ENCODE peak calls at places on chromosomes 6 and 20, in eight cellular contexts. P is PC-9, S is DMS153, O is GM04504, C is RWPE1, J is T-cell, M is fibroblast of lung, V is AML-193. I is an unnamed sample.

GRCh38 chr6:14734416-14735340 is 511.2 kb upstream of the JARID2 start:
- DNase-seq in S (no peak), J (no peak), M (peak), O (peak), C (no peak), P (peak), V (peak), I (peak)

GRCh38 chr6:136962661-136963060 is 40.6 kb downstream of the SLC35D3 start:
- DNase-seq in P (peak), V (no peak), M (no peak), J (no peak), O (no peak), C (no peak), S (peak), I (no peak)

GRCh38 chr6:54053893-54054391 is 57.3 kb upstream of the MLIP start:
- DNase-seq in S (no peak), O (peak), M (peak), C (peak), J (no peak), V (no peak), P (peak), I (peak)

GRCh38 chr6:150354754-150355571 is 13.8 kb upstream of the IYD start:
- DNase-seq in S (no peak), V (no peak), J (no peak), M (peak), C (no peak), P (no peak), O (no peak), I (no peak)

GRCh38 chr6:33428219-33428890 is 8.5 kb downstream of the SYNGAP1 start:
- DNase-seq in J (no peak), C (peak), O (no peak), M (no peak), V (peak), P (no peak), S (no peak), I (peak)

GRCh38 chr20:48463916-48464315 is 363.9 kb downstream of the PREX1 start:
- DNase-seq in V (no peak), M (peak), O (peak), S (no peak), J (no peak), P (no peak), C (no peak), I (peak)

GRCh38 chr20:46174469-46175126 is 56.5 kb downstream of the CD40 start:
- DNase-seq in P (peak), O (peak), S (peak), C (peak), M (peak), V (no peak), J (peak), I (peak)

GRCh38 chr20:32333181-32333987 is 24.7 kb upstream of the ASXL1 start:
- DNase-seq in M (peak), C (no peak), O (no peak), J (no peak), P (peak), V (no peak), S (no peak), I (peak)

GRCh38 chr6:16694789-16695188 is 66.5 kb downstream of the ATXN1 start:
- DNase-seq in P (no peak), C (no peak), V (no peak), O (no peak), J (no peak), M (no peak), S (no peak), I (no peak)

GRCh38 chr20:1463971-1464570 is 2.6 kb downstream of the NSFL1C start:
- DNase-seq in C (no peak), V (no peak), S (no peak), P (no peak), M (peak), O (no peak), J (no peak), I (no peak)

GRCh38 chr6:138293996-138294395 is 75.7 kb upstream of the PBOV1 start:
- DNase-seq in C (no peak), S (no peak), M (peak), O (no peak), J (no peak), P (no peak), V (no peak), I (peak)

GRCh38 chr6:143158113-143158581 is 97.5 kb downstream of the AIG1 start:
- DNase-seq in C (no peak), V (no peak), O (no peak), S (no peak), M (no peak), J (no peak), P (no peak), I (no peak)

GRCh38 chr20:58691773-58692578 is 624 bp upstream of the NPEPL1 start:
- DNase-seq in S (no peak), M (no peak), P (no peak), V (peak), J (no peak), C (no peak), O (no peak), I (no peak)

I was measured in trophoblast cell.